ENCODE peak calls at places on chromosomes 12 and 14, in four cellular contexts. J is HepG2, N is WTC11, Z is K562. E is an unnamed sample.

GRCh38 chr14:24123465-24124417 is 6.7 kb upstream of the FITM1 start:
- DNase-seq in N (no peak), J (no peak), Z (no peak), E (no peak)

GRCh38 chr12:106445981-106446380 is 88.4 kb downstream of the POLR3B start:
- DNase-seq in Z (no peak), N (no peak), J (no peak), E (no peak)

GRCh38 chr12:56104109-56104814 is at the start of gene PA2G4:
- DNase-seq in Z (peak), J (peak), N (peak), E (peak)

GRCh38 chr14:38405851-38406630 is 150.1 kb upstream of the CLEC14A start:
- DNase-seq in J (no peak), Z (no peak), N (peak), E (no peak)

GRCh38 chr12:10194160-10194559 is 15.3 kb downstream of the TMEM52B start:
- DNase-seq in J (no peak), N (no peak), Z (no peak), E (no peak)

GRCh38 chr12:98154850-98155249 is 360.5 kb upstream of the TMPO start:
- DNase-seq in Z (no peak), J (peak), N (peak), E (no peak)

GRCh38 chr14:76995279-76996035 is 33.1 kb downstream of the IRF2BPL start:
- DNase-seq in N (no peak), Z (no peak), J (no peak), E (no peak)

GRCh38 chr14:81474685-81475324 is 58.8 kb downstream of the SEL1L start:
- DNase-seq in Z (no peak), J (no peak), N (no peak), E (no peak)

GRCh38 chr14:22883191-22883976 is at the start of gene REM2:
- DNase-seq in N (no peak), Z (peak), J (no peak), E (no peak)

GRCh38 chr14:70972107-70972976 is 65.1 kb downstream of the PCNX1 start:
- DNase-seq in N (peak), Z (peak), J (peak), E (peak)

GRCh38 chr14:39339003-39339402 is 93.2 kb downstream of the FBXO33 start:
- DNase-seq in J (peak), N (peak), Z (peak), E (no peak)

GRCh38 chr14:58747181-58747580 is 109.4 kb downstream of the DACT1 start:
- DNase-seq in N (no peak), J (no peak), Z (no peak), E (no peak)

GRCh38 chr12:107091381-107091780 is 2.0 kb downstream of the CRY1 start:
- DNase-seq in Z (no peak), N (no peak), J (no peak), E (no peak)

GRCh38 chr14:74507085-74507484 is 13.5 kb downstream of the ISCA2 start:
- DNase-seq in Z (no peak), J (no peak), N (no peak), E (no peak)

GRCh38 chr14:61320806-61321384 is 484 bp upstream of the PRKCH start:
- DNase-seq in J (no peak), Z (no peak), N (no peak), E (no peak)

GRCh38 chr12:70258605-70259403 is 15.6 kb downstream of the CNOT2 start:
- DNase-seq in N (no peak), Z (no peak), J (peak), E (no peak)

GRCh38 chr14:57656853-57657252 is 163.2 kb upstream of the CCDC198 start:
- DNase-seq in J (no peak), N (no peak), Z (no peak), E (no peak)

GRCh38 chr12:45273717-45274271 is 57.9 kb downstream of the ANO6 start:
- DNase-seq in N (no peak), J (peak), Z (peak), E (no peak)

GRCh38 chr12:99529966-99530365 is 117.6 kb upstream of the GARIN6 start:
- DNase-seq in N (no peak), J (no peak), Z (no peak), E (peak)

GRCh38 chr14:100783630-100784321 is 42.1 kb upstream of the MEG3 start:
- DNase-seq in Z (no peak), N (peak), J (no peak), E (no peak)

GRCh38 chr14:68589447-68590232 is 203.2 kb downstream of the ZFP36L1 start:
- DNase-seq in Z (no peak), J (no peak), N (no peak), E (no peak)
- TF ChIP-seq CREB1 in Z (no peak), J (no peak), N (no peak), E (no peak)

GRCh38 chr12:87259405-87259804 is 769.8 kb downstream of the C12orf50 start:
- DNase-seq in J (no peak), Z (no peak), N (no peak), E (no peak)

GRCh38 chr12:87253157-87253556 is 776.0 kb downstream of the C12orf50 start:
- DNase-seq in J (no peak), N (no peak), Z (no peak), E (no peak)

DNA sequence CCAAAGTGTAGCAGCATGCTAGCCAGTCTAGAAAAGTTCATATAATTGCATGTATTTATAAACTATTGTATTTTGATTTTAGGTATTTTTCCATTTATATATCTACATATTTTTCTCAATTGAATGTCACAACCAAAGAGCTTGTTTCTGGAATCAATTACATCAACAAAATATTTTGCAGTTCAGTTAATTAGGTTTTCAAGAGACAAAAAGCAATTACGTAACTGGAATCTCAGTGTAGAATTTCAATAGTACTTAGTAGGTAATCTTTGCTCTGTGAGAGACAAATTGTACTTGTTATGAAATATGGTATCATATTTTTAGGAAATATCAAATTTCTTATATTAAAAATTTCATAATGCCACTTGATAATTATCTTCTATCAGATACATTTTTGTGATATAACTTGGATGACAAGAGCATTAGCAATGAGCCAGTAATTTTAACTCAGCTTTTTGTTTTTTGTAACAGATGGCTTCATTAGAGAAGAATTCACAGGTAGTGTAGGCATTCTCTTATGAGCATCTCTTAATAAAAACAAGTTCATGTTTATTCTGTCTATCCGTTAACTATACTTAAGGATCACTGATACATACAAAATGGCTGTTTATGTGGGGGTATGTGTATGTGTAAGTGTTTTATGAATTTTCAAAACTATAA is 774.7 kb downstream of the C12orf50 start:
- DNase-seq in Z (no peak), N (no peak), J (no peak), E (no peak)
- TF ChIP-seq ETV6 in Z (no peak), N (no peak), J (no peak), E (no peak)

GRCh38 chr12:73833746-73834145 is 703.9 kb upstream of the ATXN7L3B start:
- DNase-seq in Z (no peak), N (no peak), J (no peak), E (no peak)
- TF ChIP-seq CREB1 in Z (no peak), N (no peak), J (no peak), E (no peak)

GRCh38 chr12:77299910-77300772 is 234.8 kb upstream of the E2F7 start:
- DNase-seq in N (no peak), Z (no peak), J (no peak), E (no peak)
- TF ChIP-seq ETV6 in N (no peak), Z (no peak), J (no peak), E (no peak)

DNA sequence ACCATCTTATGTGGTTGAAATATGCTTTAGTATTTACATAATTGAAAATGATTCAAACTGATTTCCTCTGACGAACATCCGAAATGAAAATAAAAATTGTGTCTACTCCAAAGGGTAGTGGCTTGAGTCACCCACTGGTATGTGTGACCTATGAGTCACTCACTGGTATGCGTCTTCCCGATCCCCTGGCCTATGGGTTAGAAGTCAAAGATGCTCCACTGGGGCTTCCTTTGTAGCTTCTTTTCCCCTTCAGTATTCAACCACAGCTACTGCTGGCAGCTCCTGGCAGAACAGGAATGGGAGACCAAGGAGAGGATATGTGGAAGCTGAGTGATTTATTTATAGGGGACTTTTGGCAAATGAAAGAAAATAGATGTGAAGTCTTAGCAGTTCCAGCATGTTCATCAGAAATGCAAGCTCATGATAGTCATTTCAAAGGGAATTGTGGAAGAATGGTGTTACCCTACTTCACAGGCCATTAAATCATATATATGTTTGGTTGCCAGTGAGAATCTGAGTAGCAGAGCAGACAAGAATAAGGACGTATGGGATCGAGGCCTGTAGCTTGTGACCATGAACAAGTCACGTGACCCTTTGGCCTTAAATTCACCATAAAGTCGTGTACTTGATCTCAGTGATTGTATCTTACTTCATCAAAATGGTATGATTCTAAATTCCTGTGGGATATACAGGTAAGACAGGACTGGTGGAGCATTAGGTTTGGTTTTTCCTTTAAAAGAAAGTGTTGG is 108.3 kb downstream of the CRADD start:
- DNase-seq in J (peak), Z (peak), N (no peak), E (no peak)
- TF ChIP-seq CREB1 in J (peak), Z (no peak), N (no peak), E (peak)